ENCODE peak calls at places on chromosome 10, in four cellular contexts. One of them, this sample, is unnamed.

GRCh38 chr10:103367379-103367781 is 396 bp upstream of the TAF5 start:
- DNase-seq in T-helper 2 cell: no peak
- DNase-seq in GM06990: no peak
- DNase-seq in stimulated activated CD8-positive, alpha-beta memory T cell treated with anti-CD3 and anti-CD28 coated beads, Interleukin-2, amount 100 ng/mL, for 1 hour: no peak
- DNase-seq in this sample: no peak

GRCh38 chr10:133364645-133365431 is 7.0 kb upstream of the FUOM start:
- DNase-seq in T-helper 2 cell: no peak
- DNase-seq in GM06990: no peak
- DNase-seq in stimulated activated CD8-positive, alpha-beta memory T cell treated with anti-CD3 and anti-CD28 coated beads, Interleukin-2, amount 100 ng/mL, for 1 hour: no peak
- DNase-seq in this sample: no peak

GRCh38 chr10:3495281-3495680 is 289.7 kb downstream of the KLF6 start:
- DNase-seq in T-helper 2 cell: no peak
- DNase-seq in GM06990: no peak
- DNase-seq in stimulated activated CD8-positive, alpha-beta memory T cell treated with anti-CD3 and anti-CD28 coated beads, Interleukin-2, amount 100 ng/mL, for 1 hour: no peak
- DNase-seq in this sample: no peak

GRCh38 chr10:114806572-114807391 is 14.8 kb upstream of the FHIP2A start:
- DNase-seq in T-helper 2 cell: no peak
- DNase-seq in GM06990: no peak
- DNase-seq in stimulated activated CD8-positive, alpha-beta memory T cell treated with anti-CD3 and anti-CD28 coated beads, Interleukin-2, amount 100 ng/mL, for 1 hour: no peak
- DNase-seq in this sample: no peak

GRCh38 chr10:100339236-100339635 is 7.8 kb upstream of the SCD start:
- DNase-seq in T-helper 2 cell: no peak
- DNase-seq in GM06990: peak; percentile 49
- DNase-seq in stimulated activated CD8-positive, alpha-beta memory T cell treated with anti-CD3 and anti-CD28 coated beads, Interleukin-2, amount 100 ng/mL, for 1 hour: no peak
- DNase-seq in this sample: no peak

GRCh38 chr10:58189269-58189668 is 78.4 kb downstream of the IPMK start:
- DNase-seq in T-helper 2 cell: no peak
- DNase-seq in GM06990: no peak
- DNase-seq in stimulated activated CD8-positive, alpha-beta memory T cell treated with anti-CD3 and anti-CD28 coated beads, Interleukin-2, amount 100 ng/mL, for 1 hour: no peak
- DNase-seq in this sample: no peak

GRCh38 chr10:21511931-21512330 is 13.6 kb downstream of the SKIDA1 start:
- DNase-seq in T-helper 2 cell: no peak
- DNase-seq in GM06990: no peak
- DNase-seq in stimulated activated CD8-positive, alpha-beta memory T cell treated with anti-CD3 and anti-CD28 coated beads, Interleukin-2, amount 100 ng/mL, for 1 hour: no peak
- DNase-seq in this sample: no peak

GRCh38 chr10:104045151-104046089 is 40.3 kb downstream of the COL17A1 start:
- DNase-seq in T-helper 2 cell: no peak
- DNase-seq in GM06990: no peak
- DNase-seq in stimulated activated CD8-positive, alpha-beta memory T cell treated with anti-CD3 and anti-CD28 coated beads, Interleukin-2, amount 100 ng/mL, for 1 hour: no peak
- DNase-seq in this sample: no peak

GRCh38 chr10:35306852-35307251 is 29.5 kb upstream of the CCNY start:
- DNase-seq in T-helper 2 cell: no peak
- DNase-seq in GM06990: no peak
- DNase-seq in stimulated activated CD8-positive, alpha-beta memory T cell treated with anti-CD3 and anti-CD28 coated beads, Interleukin-2, amount 100 ng/mL, for 1 hour: no peak
- DNase-seq in this sample: no peak

GRCh38 chr10:1037098-1037497 is 11.4 kb upstream of the IDI2 start:
- DNase-seq in T-helper 2 cell: no peak
- DNase-seq in GM06990: no peak
- DNase-seq in stimulated activated CD8-positive, alpha-beta memory T cell treated with anti-CD3 and anti-CD28 coated beads, Interleukin-2, amount 100 ng/mL, for 1 hour: no peak
- DNase-seq in this sample: no peak

GRCh38 chr10:101225846-101226361 is 3.4 kb downstream of the LBX1 start:
- DNase-seq in T-helper 2 cell: no peak
- DNase-seq in GM06990: no peak
- DNase-seq in stimulated activated CD8-positive, alpha-beta memory T cell treated with anti-CD3 and anti-CD28 coated beads, Interleukin-2, amount 100 ng/mL, for 1 hour: no peak
- DNase-seq in this sample: no peak

GRCh38 chr10:63700935-63701263 is 179.7 kb downstream of the REEP3 start:
- DNase-seq in T-helper 2 cell: no peak
- DNase-seq in GM06990: no peak
- DNase-seq in stimulated activated CD8-positive, alpha-beta memory T cell treated with anti-CD3 and anti-CD28 coated beads, Interleukin-2, amount 100 ng/mL, for 1 hour: no peak
- DNase-seq in this sample: no peak

GRCh38 chr10:62842983-62843382 is 26.8 kb upstream of the EGR2 start:
- DNase-seq in T-helper 2 cell: no peak
- DNase-seq in GM06990: no peak
- DNase-seq in stimulated activated CD8-positive, alpha-beta memory T cell treated with anti-CD3 and anti-CD28 coated beads, Interleukin-2, amount 100 ng/mL, for 1 hour: no peak
- DNase-seq in this sample: no peak

GRCh38 chr10:17075510-17075909 is 54.1 kb downstream of the CUBN start:
- DNase-seq in T-helper 2 cell: no peak
- DNase-seq in GM06990: no peak
- DNase-seq in stimulated activated CD8-positive, alpha-beta memory T cell treated with anti-CD3 and anti-CD28 coated beads, Interleukin-2, amount 100 ng/mL, for 1 hour: no peak
- DNase-seq in this sample: no peak

GRCh38 chr10:624605-625334 is 64.7 kb downstream of the DIP2C start:
- DNase-seq in T-helper 2 cell: no peak
- DNase-seq in GM06990: no peak
- DNase-seq in stimulated activated CD8-positive, alpha-beta memory T cell treated with anti-CD3 and anti-CD28 coated beads, Interleukin-2, amount 100 ng/mL, for 1 hour: no peak
- DNase-seq in this sample: no peak

This sample was measured in activated CD8-positive, alpha-beta memory T cell treated with anti-CD3 and anti-CD28 coated beads for 1 hour.